ENCODE peak calls at places on chromosome 4, in four cellular contexts. X is adipocyte, T is lung, Y is pancreas. D is an unnamed sample.

GRCh38 chr4:27714073-27714472 is 853.4 kb downstream of the STIM2 start:
- DNase-seq in Y (no peak), X (no peak), T (no peak), D (no peak)

GRCh38 chr4:157664726-157665125 is 444.2 kb downstream of the GRIA2 start:
- DNase-seq in X (peak), T (no peak), Y (no peak), D (no peak)

GRCh38 chr4:47494124-47494430 is 9.0 kb downstream of the ATP10D start:
- DNase-seq in Y (no peak), X (no peak), T (no peak), D (no peak)

GRCh38 chr4:149347139-149347538 is 468.5 kb downstream of the IQCM start:
- DNase-seq in T (no peak), Y (no peak), X (no peak), D (no peak)

GRCh38 chr4:38077791-38078489 is 117.7 kb downstream of the PTTG2 start:
- DNase-seq in T (no peak), Y (no peak), X (no peak), D (no peak)

GRCh38 chr4:156255608-156256007 is 301.9 kb upstream of the CTSO start:
- DNase-seq in X (no peak), T (no peak), Y (no peak), D (no peak)

GRCh38 chr4:121728066-121728465 is 31.3 kb upstream of the ANXA5 start:
- DNase-seq in X (peak), T (no peak), Y (no peak), D (no peak)

GRCh38 chr4:158513246-158513645 is 8.4 kb upstream of the RXFP1 start:
- DNase-seq in X (no peak), Y (no peak), T (no peak), D (no peak)

GRCh38 chr4:129378346-129378745 is 282.4 kb downstream of the C4orf33 start:
- DNase-seq in X (no peak), Y (no peak), T (no peak), D (no peak)

GRCh38 chr4:27764526-27764837 is 903.8 kb downstream of the STIM2 start:
- DNase-seq in Y (no peak), X (peak), T (no peak), D (no peak)

GRCh38 chr4:39406763-39407583 is at the start of gene KLB:
- DNase-seq in T (no peak), Y (no peak), X (no peak), D (peak)

GRCh38 chr4:147408189-147408588 is 72.7 kb upstream of the EDNRA start:
- DNase-seq in X (no peak), T (no peak), Y (no peak), D (no peak)

GRCh38 chr4:187380181-187380581 is 615.4 kb upstream of the ZFP42 start:
- DNase-seq in X (no peak), Y (peak), T (peak), D (peak)

GRCh38 chr4:74755486-74755885 is 38.8 kb downstream of the BTC start:
- DNase-seq in T (peak), X (peak), Y (no peak), D (no peak)

GRCh38 chr4:25112349-25113008 is 47.8 kb downstream of the SEPSECS start:
- DNase-seq in Y (no peak), X (no peak), T (no peak), D (no peak)

GRCh38 chr4:149841686-149842085 is 26.0 kb upstream of the IQCM start:
- DNase-seq in T (no peak), Y (no peak), X (no peak), D (no peak)

GRCh38 chr4:2284161-2284933 is 22.4 kb upstream of the MXD4 start:
- DNase-seq in Y (no peak), T (no peak), X (no peak), D (no peak)

GRCh38 chr4:156109943-156110925 is 156.6 kb upstream of the CTSO start:
- DNase-seq in X (no peak), T (no peak), Y (no peak), D (peak)

GRCh38 chr4:115090483-115091075 is 22.8 kb downstream of the NDST4 start:
- DNase-seq in T (no peak), Y (no peak), X (peak), D (no peak)

GRCh38 chr4:21638171-21638715 is 310.3 kb downstream of the KCNIP4 start:
- DNase-seq in T (no peak), Y (no peak), X (no peak), D (no peak)

GRCh38 chr4:19689511-19689910 is 562.2 kb upstream of the SLIT2 start:
- DNase-seq in X (peak), T (no peak), Y (no peak), D (no peak)

GRCh38 chr4:20512980-20513379 is 187.3 kb upstream of the PACRGL start:
- DNase-seq in X (no peak), Y (no peak), T (no peak), D (no peak)

GRCh38 chr4:39326468-39326960 is 39.6 kb downstream of the RFC1 start:
- DNase-seq in X (no peak), Y (no peak), T (no peak), D (no peak)

GRCh38 chr4:99324361-99324760 is 3.2 kb upstream of the ADH1B start:
- DNase-seq in X (peak), T (no peak), Y (no peak), D (no peak)

DNA sequence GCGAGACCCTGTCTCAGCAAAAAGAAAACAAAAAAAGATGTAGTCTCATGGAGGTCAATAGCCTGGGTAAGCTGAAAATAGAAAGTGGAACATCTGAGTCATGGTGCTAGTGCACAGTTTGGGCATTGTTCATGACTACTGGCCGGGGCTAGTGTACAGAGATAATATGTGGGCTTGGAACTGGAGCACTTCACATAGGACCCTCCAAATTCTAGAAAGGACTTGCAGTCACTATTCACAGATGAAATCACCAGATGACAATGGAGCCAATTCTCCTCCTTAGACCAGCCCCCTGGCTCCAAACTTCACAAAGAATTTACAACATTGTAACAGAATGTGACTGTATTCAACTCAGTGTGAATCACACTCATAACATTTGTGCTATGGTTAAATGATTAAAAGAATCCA is 367.8 kb upstream of the SLC7A11 start:
- DNase-seq in T (no peak), X (peak), Y (no peak), D (no peak)
- H3K4me3 ChIP-seq in T (no peak), X (no peak), Y (no peak), D (no peak)

DNA sequence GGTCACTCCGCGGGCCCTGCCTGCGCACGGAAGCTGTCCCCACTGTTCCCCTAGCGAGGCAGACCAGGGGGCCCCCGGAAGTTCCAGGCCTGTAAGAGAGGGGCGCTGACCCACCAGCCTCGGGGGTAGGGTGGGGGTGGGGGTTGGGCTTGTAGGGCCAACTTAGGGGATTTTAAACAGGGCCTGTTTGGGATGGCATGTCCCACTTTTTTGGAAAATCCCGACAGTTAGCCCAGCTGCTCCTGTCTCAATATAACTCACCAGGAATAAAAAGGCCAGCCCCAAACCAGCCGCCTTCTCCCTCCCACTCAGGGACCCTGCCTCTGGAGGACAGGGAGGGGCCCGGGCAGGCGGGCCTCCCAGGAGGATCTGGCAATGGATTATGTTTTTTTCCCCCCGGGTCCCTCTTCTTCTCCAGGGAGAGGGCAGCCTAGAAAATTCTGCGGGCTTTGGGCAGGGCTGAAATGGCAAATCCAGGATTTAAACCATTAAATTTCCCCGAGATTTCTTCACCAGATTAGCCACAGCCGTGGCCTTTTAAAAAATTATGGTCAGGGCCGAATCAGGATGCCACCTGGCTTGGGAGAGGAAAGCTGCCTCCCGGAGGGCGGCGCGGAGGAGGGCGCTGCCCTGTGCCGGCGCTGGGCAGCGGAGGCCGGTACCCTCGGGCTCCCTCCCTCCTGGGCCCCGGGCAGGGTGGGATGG is 959 bp downstream of the PPP2R2C start:
- DNase-seq in T (no peak), X (peak), Y (no peak), D (no peak)
- H3K4me3 ChIP-seq in T (no peak), X (no peak), Y (peak), D (no peak)

GRCh38 chr4:141133146-141134006 is at the start of gene RNF150:
- DNase-seq in Y (peak), X (peak), T (peak), D (peak)

GRCh38 chr4:141132689-141133145 is 552 bp downstream of the RNF150 start:
- DNase-seq in Y (no peak), T (no peak), X (peak), D (no peak)

GRCh38 chr4:141134586-141134985 is 1.3 kb upstream of the RNF150 start:
- DNase-seq in X (peak), T (no peak), Y (no peak), D (no peak)

GRCh38 chr4:141131738-141132688 is 1.3 kb downstream of the RNF150 start:
- DNase-seq in Y (peak), X (peak), T (no peak), D (no peak)

GRCh38 chr4:141134051-141134450 is 782 bp upstream of the RNF150 start:
- DNase-seq in X (peak), Y (no peak), T (no peak), D (no peak)
- H3K4me3 ChIP-seq in X (no peak), Y (peak), T (no peak), D (no peak)

DNA sequence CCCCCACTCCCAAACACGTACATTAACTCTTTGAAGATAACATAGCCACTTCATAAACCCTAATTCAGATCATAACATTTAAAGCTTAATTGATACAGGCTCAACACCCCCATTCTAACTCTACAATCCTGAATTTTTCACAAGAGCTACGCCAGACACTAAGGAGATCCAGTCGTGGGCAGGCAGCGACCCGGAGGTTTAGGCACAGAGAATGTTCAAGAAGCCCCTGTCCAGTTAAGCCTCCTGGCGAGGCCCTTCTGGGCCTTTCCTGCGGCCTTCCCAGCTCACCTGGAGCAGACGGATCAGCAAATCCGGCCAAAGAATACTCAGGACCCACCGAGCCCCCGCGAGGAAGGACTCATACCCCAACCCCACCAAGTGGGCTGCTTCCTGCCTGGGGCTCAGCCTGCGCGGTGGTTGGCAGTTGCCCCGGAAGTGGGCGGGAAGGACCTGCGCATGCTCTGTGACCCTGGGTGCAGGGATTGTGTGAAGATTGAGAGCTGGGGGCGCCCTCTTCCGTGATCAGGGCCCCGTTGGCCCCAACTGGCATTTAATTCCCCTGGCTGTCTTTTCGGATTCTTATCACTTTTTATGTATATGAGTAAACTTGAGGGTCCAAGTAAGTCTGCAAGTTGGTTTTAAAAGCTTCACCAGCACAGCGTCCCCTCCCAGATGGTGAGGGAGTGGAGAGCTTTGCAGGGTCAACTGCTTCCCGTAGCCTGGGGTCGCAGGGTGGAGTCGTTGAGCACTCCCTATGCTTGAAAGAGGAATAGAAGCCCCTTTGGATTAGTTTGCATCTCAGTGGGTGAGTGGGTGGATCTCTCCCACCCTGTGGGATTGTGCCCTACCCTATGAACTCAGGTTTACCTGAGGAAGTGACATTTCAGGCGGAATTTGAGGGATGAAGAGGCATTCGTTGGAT is at the start of gene TRIM61:
- DNase-seq in X (no peak), T (peak), Y (peak), D (no peak)
- H3K4me3 ChIP-seq in X (peak), T (peak), Y (peak), D (no peak)

DNA sequence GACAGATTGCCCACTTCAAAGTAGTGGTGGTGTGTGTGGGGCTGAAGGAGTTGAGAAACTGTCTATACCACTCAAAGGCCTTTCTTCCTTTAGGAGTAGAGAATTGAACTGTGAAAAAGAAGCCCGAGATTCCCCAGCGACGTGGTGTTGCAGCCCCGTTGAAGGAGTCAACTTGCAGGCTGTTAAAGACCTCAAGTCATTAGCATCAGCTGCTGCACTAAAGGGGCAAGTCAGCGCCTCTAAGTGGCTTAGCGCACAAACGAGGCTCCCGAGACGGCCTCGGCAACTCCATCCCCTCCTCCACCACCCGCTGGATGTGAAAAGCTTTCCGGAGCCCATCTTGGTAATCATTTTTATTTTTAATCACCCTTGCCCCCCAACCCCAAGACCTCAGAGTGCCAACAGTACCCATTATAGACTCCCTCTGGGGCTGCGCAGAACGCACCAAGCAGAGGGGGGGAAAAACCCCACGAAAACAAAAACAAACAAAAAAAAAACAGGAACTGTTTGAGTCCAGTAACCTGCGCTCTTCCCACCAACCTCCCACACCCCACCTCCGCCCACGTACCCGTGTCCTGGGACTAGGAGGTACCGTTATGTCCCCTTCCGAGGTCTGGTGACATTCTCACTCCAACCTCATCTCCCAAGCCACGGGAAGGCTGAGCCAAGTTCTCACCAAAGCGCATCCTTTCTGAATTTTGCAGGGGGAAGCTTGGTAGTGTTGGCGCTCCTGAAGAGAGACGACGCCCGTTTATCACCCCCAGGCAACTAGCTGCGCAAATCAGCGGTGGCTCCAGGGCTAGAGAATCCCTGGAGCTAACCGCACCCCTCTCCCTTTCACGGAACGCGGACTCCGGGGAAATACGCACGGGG is 808 bp upstream of the PRDM8 start:
- DNase-seq in X (no peak), T (no peak), Y (no peak), D (no peak)
- H3K4me3 ChIP-seq in X (peak), T (no peak), Y (no peak), D (no peak)

GRCh38 chr4:95550566-95550965 is 1.8 kb upstream of the UNC5C start:
- DNase-seq in T (no peak), Y (no peak), X (no peak), D (no peak)

GRCh38 chr4:95548738-95549245 is at the start of gene UNC5C:
- DNase-seq in Y (no peak), X (peak), T (peak), D (no peak)

GRCh38 chr4:95551653-95552052 is 2.9 kb upstream of the UNC5C start:
- DNase-seq in X (no peak), Y (no peak), T (no peak), D (no peak)

GRCh38 chr4:95547708-95548471 is 883 bp downstream of the UNC5C start:
- DNase-seq in X (peak), T (no peak), Y (no peak), D (no peak)

DNA sequence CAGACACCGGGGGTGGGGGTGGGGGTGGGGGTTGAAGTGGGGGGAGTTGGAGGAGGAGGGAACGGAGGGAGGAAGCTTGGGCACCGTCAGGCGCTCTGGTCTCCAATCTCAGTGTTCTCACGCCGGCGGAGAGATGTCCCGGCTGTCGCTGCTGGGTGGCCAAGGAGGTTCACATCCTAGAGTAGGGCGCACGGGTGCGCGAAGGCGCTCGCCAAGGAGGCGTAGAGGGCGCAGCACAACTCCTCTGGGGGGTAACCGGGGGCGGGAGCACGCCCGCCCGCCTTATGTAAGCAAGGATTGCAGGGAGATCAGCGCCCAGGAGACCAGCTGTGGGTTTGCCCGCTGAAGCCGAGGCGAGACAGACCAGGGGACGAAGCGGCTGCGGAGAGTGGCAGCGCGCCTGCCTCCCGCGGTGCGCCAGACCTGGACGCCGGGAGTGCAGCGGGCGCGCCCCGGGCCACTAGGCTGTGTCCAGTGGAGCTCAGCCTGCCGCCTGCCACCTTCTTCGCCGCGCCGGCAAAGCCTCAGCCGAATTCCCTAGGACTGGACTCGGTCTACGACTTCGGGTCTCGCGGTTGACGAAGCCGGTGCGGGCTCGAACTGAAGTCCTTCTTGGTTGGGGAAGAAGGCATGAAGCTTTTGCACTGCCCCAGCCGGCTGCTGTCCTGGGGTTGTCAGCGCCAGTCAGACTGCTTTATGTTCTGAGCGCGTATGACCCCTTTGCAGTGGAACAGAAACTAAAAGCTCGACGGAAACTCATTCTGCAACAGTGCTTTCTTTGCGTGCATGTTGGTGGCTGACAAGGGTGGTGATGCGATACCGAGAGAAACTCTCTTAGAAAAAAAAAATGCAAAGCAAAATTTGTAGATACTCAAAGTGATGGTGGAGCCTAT is 719 bp upstream of the UNC5C start:
- DNase-seq in Y (peak), T (no peak), X (peak), D (no peak)
- H3K4me3 ChIP-seq in Y (peak), T (peak), X (peak), D (no peak)

DNA sequence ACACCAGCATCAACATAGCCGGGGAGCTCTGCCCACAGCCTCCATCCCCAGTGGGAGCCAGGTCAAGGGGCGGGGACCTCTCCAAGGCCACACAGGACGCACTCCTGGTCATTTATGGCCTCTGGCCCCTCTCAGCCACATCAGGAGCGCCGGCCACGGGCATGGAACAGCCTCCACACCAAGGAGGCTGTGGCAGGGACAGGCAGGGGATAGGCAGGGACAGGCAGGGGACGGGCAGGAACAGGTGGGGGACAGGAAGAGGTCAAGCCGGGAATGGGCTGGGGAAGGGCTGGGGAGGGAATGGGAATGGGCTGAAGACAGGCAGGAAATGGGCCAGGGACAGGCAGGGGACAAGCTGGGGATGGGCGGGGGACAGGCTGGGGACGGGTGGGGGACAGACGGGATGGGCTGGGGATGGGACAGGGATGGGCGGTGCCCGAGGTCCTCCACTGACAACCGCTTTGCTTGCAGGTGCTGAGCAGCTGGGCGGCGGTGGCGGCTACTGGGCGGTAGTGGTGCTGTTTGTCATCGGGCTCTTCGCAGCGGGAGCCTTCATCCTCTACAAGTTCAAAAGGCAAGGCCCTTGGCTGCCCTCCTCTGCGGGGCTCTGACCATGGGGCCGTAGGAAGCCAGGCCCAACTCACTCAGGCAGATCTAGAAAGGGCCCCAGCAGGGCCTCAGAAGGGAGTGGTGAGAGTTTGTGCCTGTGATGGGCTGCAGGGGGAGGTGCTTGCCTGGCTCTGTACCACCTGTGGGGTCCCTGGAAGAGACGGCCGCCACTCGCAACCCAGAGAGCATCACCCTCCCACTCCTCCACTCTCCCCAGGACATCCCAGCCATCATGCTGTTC is 205.6 kb downstream of the AFAP1 start:
- DNase-seq in T (no peak), X (no peak), Y (no peak), D (no peak)
- H3K4me3 ChIP-seq in T (no peak), X (no peak), Y (no peak), D (no peak)